ENCODE peak calls at places on chromosomes 5 and 9, in four cellular contexts. W is GM12878, H is HEK293T, E is HepG2. Q is an unnamed sample.

GRCh38 chr9:72459308-72459707 is 62.1 kb upstream of the TMC1 start:
- DNase-seq in W (no peak), H (no peak), E (no peak), Q (no peak)

GRCh38 chr9:107942870-107943269 is 453.3 kb upstream of the KLF4 start:
- DNase-seq in W (no peak), E (no peak), H (no peak), Q (no peak)

GRCh38 chr5:127001621-127002296 is 28.6 kb downstream of the MARCHF3 start:
- DNase-seq in E (no peak), W (no peak), H (no peak), Q (no peak)

GRCh38 chr5:154466671-154467070 is 11.4 kb downstream of the HAND1 start:
- DNase-seq in H (no peak), W (no peak), E (no peak), Q (no peak)

GRCh38 chr5:177369050-177369912 is 11.6 kb downstream of the RGS14 start:
- DNase-seq in E (no peak), W (no peak), H (peak; percentile 62), Q (no peak)

GRCh38 chr5:158119852-158120708 is 261.1 kb upstream of the CLINT1 start:
- DNase-seq in E (no peak), W (no peak), H (no peak), Q (no peak)

GRCh38 chr5:159899067-159900049 is 16.9 kb upstream of the ADRA1B start:
- DNase-seq in W (no peak), H (no peak), E (no peak), Q (no peak)

GRCh38 chr5:154071799-154072781 is 33.3 kb downstream of the MFAP3 start:
- DNase-seq in H (peak; percentile 85), W (peak; percentile 43), E (peak; percentile 66), Q (peak; percentile 83)

GRCh38 chr9:130138791-130139190 is 33.4 kb upstream of the NCS1 start:
- DNase-seq in E (no peak), W (no peak), H (no peak), Q (peak; percentile 43)

GRCh38 chr9:126342621-126343031 is 16.0 kb downstream of the MVB12B start:
- DNase-seq in H (no peak), W (no peak), E (peak; percentile 46), Q (no peak)

GRCh38 chr9:121824651-121825480 is 173.4 kb downstream of the DAB2IP start:
- DNase-seq in H (peak; percentile 21), E (peak; percentile 10), W (no peak), Q (peak; percentile 16)

GRCh38 chr5:120304653-120305052 is 159.4 kb upstream of the PRR16 start:
- DNase-seq in H (no peak), W (no peak), E (no peak), Q (peak; percentile 2)

GRCh38 chr9:38284768-38285080 is 107.8 kb upstream of the ALDH1B1 start:
- DNase-seq in E (no peak), H (no peak), W (no peak), Q (no peak)

GRCh38 chr9:128887914-128888350 is 6.0 kb downstream of the LRRC8A start:
- DNase-seq in E (no peak), W (no peak), H (no peak), Q (no peak)

GRCh38 chr5:136518174-136518573 is 152.8 kb upstream of the TRPC7 start:
- DNase-seq in W (no peak), E (no peak), H (no peak), Q (no peak)

GRCh38 chr5:132427285-132428146 is 58.0 kb downstream of the SLC22A5 start:
- DNase-seq in H (no peak), W (no peak), E (no peak), Q (no peak)

GRCh38 chr5:98586581-98586980 is 186.9 kb upstream of the RGMB start:
- DNase-seq in E (no peak), H (no peak), W (no peak), Q (no peak)

GRCh38 chr9:5596173-5596572 is 32.7 kb upstream of the RIC1 start:
- DNase-seq in H (no peak), W (no peak), E (no peak), Q (no peak)

GRCh38 chr9:17160327-17160726 is 25.5 kb downstream of the CNTLN start:
- DNase-seq in W (no peak), E (no peak), H (no peak), Q (no peak)

GRCh38 chr5:59422026-59422941 is 471.2 kb downstream of the PDE4D start:
- DNase-seq in E (no peak), W (no peak), H (no peak), Q (no peak)

GRCh38 chr9:30574355-30575151 is 1809.9 kb upstream of the ACO1 start:
- DNase-seq in H (no peak), W (no peak), E (no peak), Q (no peak)

GRCh38 chr9:79264511-79265448 is 307.0 kb upstream of the TLE4 start:
- DNase-seq in E (no peak), W (no peak), H (no peak), Q (no peak)

GRCh38 chr9:104808030-104808614 is 44.2 kb downstream of the NIPSNAP3B start:
- DNase-seq in E (no peak), H (no peak), W (no peak), Q (peak; percentile 21)

GRCh38 chr5:80736730-80737129 is 81.9 kb upstream of the DHFR start:
- DNase-seq in W (no peak), H (no peak), E (no peak), Q (no peak)

GRCh38 chr9:81190659-81191058 is 498.7 kb downstream of the TLE1 start:
- DNase-seq in W (no peak), H (no peak), E (no peak), Q (no peak)

GRCh38 chr5:68454766-68455165 is 239.2 kb downstream of the PIK3R1 start:
- DNase-seq in W (no peak), H (no peak), E (no peak), Q (no peak)

GRCh38 chr5:179530069-179530998 is 20.0 kb upstream of the RUFY1 start:
- DNase-seq in E (no peak), W (no peak), H (no peak), Q (peak; percentile 81)

GRCh38 chr5:9947231-9947693 is 302.4 kb downstream of the ATPSCKMT start:
- DNase-seq in W (peak; percentile 24), E (no peak), H (no peak), Q (no peak)

GRCh38 chr5:140109050-140109817 is 4.7 kb upstream of the PURA start:
- DNase-seq in H (no peak), W (no peak), E (no peak), Q (peak; percentile 23)

GRCh38 chr5:136011427-136012001 is 17.3 kb upstream of the TGFBI start:
- DNase-seq in E (no peak), H (no peak), W (no peak), Q (no peak)

GRCh38 chr9:126248680-126249079 is 77.9 kb upstream of the MVB12B start:
- DNase-seq in E (no peak), W (no peak), H (no peak), Q (no peak)

GRCh38 chr5:135207866-135208265 is 173.8 kb upstream of the PITX1 start:
- DNase-seq in W (no peak), H (no peak), E (no peak), Q (no peak)

GRCh38 chr9:19408693-19409405 is at the start of gene ACER2:
- DNase-seq in W (peak; percentile 66), H (peak; percentile 99), E (peak; percentile 83), Q (peak; percentile 93)

GRCh38 chr5:72633649-72634048 is 126.4 kb upstream of the ZNF366 start:
- DNase-seq in E (no peak), W (no peak), H (no peak), Q (peak; percentile 26)

GRCh38 chr9:134779640-134780039 is 101.0 kb upstream of the FCN2 start:
- DNase-seq in H (no peak), W (no peak), E (no peak), Q (no peak)

DNA sequence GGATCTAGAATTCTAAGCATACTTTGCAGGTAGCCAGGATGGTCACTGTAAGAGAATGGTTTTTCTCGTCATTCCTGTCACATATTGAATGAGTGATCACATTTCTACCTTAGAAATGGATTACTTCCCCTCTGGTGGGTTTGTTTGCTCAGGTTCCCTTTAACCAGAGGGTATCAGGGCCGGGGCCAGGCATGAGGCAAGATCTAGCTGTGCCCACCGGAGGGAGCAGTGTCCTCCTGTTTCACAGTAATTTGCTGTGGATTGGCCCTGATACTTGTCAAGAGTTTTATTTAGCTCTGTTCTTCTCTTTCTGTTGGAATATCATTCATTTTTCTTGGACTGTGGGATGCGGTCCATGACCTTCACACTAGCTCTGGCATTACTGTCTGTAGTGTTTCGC is 42.3 kb upstream of the ZBED3 start:
- DNase-seq in E (peak; percentile 21), H (peak; percentile 50), W (no peak), Q (no peak)
- TF ChIP-seq FOXK2 in E (no peak), H (no peak), W (no peak), Q (no peak)

DNA sequence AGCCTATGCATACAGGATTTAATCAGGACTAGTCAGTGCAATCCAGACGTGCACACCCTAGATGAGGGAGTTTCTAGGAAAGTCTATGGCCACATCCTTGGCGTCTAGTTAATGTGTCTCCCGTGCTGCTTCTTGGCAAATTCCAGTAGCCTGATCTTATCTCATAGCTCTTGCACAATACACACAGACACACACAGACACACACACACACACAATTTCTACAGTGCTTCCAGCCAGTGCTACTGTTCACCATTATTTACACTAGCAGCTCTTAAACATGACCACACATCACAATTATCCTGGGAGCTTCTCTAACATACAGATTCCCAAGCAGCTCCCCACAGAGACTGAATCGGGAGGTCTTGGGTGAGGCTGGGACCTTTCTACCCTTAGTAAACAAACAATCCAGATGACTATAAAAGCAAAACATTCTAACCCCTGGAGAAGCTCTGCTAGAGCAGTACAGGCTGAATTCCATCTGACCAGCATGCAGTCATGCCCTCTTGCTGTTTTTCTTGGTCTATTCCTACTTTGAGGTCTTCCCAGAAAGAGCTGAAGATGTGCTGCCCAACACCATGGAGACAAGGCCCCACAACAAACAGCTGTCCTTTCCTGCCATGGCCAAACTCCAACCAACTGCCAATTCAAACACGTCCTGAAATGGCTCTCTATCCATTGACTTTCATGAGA is 236.6 kb downstream of the DEPDC1B start:
- DNase-seq in E (peak; percentile 81), W (no peak), H (no peak), Q (no peak)
- TF ChIP-seq FOXK2 in E (no peak), W (no peak), H (no peak), Q (no peak)

GRCh38 chr9:136349546-136349945 is 14.0 kb downstream of the DNLZ start:
- DNase-seq in E (no peak), H (no peak), W (no peak), Q (no peak)

GRCh38 chr9:136346157-136346481 is 17.4 kb downstream of the DNLZ start:
- DNase-seq in W (no peak), E (no peak), H (no peak), Q (no peak)

GRCh38 chr9:136348691-136349090 is 14.9 kb downstream of the DNLZ start:
- DNase-seq in E (no peak), H (no peak), W (no peak), Q (no peak)

GRCh38 chr9:136346927-136347465 is 16.5 kb downstream of the DNLZ start:
- DNase-seq in W (no peak), H (no peak), E (no peak), Q (no peak)

GRCh38 chr9:136347472-136348256 is 15.9 kb downstream of the DNLZ start:
- DNase-seq in W (no peak), H (no peak), E (no peak), Q (no peak)
- TF ChIP-seq FOXK2 in W (no peak), H (no peak), E (no peak), Q (no peak)

GRCh38 chr9:113966394-113966793 is 90.3 kb downstream of the ZNF618 start:
- DNase-seq in W (no peak), H (no peak), E (peak; percentile 32), Q (no peak)

GRCh38 chr9:113963914-113964739 is 88.0 kb downstream of the ZNF618 start:
- DNase-seq in H (no peak), E (no peak), W (no peak), Q (no peak)

GRCh38 chr9:113963017-113963620 is 87.0 kb downstream of the ZNF618 start:
- DNase-seq in H (peak; percentile 66), E (peak; percentile 28), W (no peak), Q (peak; percentile 71)

GRCh38 chr9:113962391-113962790 is 86.3 kb downstream of the ZNF618 start:
- DNase-seq in H (no peak), W (no peak), E (no peak), Q (no peak)

GRCh38 chr9:113964740-113965095 is 88.6 kb downstream of the ZNF618 start:
- DNase-seq in W (no peak), H (no peak), E (no peak), Q (no peak)
- TF ChIP-seq FOXK2 in W (no peak), H (no peak), E (no peak), Q (no peak)

Q was measured in K562.